ENCODE peak calls at places on chromosomes 7 and 10, in four cellular contexts. B is HepG2, F is GM12878, U is SK-N-SH. Q is an unnamed sample.

GRCh38 chr10:103660364-103661197 is 167.1 kb downstream of the NEURL1 start:
- DNase-seq in F (no peak), B (peak), U (no peak), Q (no peak)

GRCh38 chr7:17849504-17849903 is 90.8 kb downstream of the SNX13 start:
- DNase-seq in F (no peak), U (no peak), B (peak), Q (no peak)

GRCh38 chr10:72309290-72310240 is 35.8 kb downstream of the DDIT4 start:
- DNase-seq in B (no peak), U (no peak), F (no peak), Q (no peak)

GRCh38 chr7:128827248-128827958 is 2.8 kb upstream of the FLNC start:
- DNase-seq in B (no peak), F (no peak), U (peak), Q (peak)

GRCh38 chr7:54722502-54722901 is 36.5 kb downstream of the SEC61G start:
- DNase-seq in F (no peak), B (no peak), U (no peak), Q (no peak)

GRCh38 chr7:44309271-44310091 is 15.9 kb downstream of the CAMK2B start:
- DNase-seq in U (peak), B (peak), F (no peak), Q (peak)

GRCh38 chr10:119542990-119543813 is 683 bp upstream of the RGS10 start:
- DNase-seq in U (peak), B (peak), F (no peak), Q (peak)

GRCh38 chr7:69782917-69783684 is 184.8 kb downstream of the AUTS2 start:
- DNase-seq in B (no peak), U (no peak), F (no peak), Q (no peak)

GRCh38 chr7:90178592-90179279 is 24.5 kb downstream of the STEAP1 start:
- DNase-seq in F (peak), B (peak), U (no peak), Q (no peak)

GRCh38 chr10:63866747-63867140 is 345.5 kb downstream of the REEP3 start:
- DNase-seq in B (peak), U (peak), F (no peak), Q (no peak)

GRCh38 chr10:80416401-80417098 is 8.2 kb downstream of the PRXL2A start:
- DNase-seq in U (no peak), F (no peak), B (no peak), Q (no peak)

GRCh38 chr7:111312966-111313365 is 222.0 kb downstream of the LRRN3 start:
- DNase-seq in F (no peak), U (no peak), B (peak), Q (no peak)

GRCh38 chr7:14398531-14398930 is 409.1 kb upstream of the ETV1 start:
- DNase-seq in U (no peak), B (no peak), F (no peak), Q (no peak)

GRCh38 chr10:107865691-107866090 is 701.2 kb upstream of the SORCS1 start:
- DNase-seq in B (no peak), U (no peak), F (no peak), Q (no peak)

GRCh38 chr7:140517546-140518369 is 38.5 kb upstream of the MKRN1 start:
- DNase-seq in B (peak), U (peak), F (peak), Q (peak)

DNA sequence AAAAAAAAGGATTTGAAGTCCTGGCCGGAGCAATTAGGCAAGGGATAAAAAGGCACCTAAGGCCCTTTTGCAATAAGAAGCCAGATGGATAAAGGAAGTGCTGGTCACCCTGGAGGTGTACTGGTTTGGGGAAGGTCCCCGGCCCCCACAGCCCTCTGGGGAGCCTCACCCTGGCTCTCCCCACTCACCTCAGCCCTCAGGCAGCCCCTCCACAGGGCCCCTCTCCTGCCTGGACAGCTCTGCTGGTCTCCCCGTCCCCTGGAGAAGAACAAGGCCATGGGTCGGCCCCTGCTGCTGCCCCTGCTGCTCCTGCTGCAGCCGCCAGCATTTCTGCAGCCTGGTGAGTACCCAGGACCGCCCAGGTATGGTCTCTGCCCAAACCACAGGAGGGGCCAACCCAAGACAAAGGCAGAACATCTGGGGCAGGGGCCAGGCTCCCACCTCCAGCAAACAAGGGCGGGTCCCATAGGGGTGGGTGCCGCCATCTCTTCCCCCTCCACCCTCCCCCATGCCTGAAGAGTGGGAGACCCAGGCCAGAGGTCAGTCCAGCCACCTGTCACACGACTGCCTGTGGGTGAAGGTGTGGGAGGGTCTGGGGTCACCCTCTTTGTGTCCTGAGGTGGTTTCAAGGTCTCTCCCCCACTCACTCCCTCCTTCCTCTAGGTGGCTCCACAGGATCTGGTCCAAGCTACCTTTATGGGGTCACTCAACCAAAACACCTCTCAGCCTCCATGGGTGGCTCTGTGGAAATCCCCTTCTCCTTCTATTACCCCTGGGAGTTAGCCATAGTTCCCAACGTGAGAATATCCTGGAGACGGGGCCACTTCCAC is at the start of gene PILRB:
- DNase-seq in U (no peak), F (no peak), B (no peak), Q (peak)
- TF ChIP-seq NFIC in U (no peak), F (no peak), B (no peak), Q (no peak)

GRCh38 chr10:62617702-62618451 is 186.6 kb upstream of the ADO start:
- DNase-seq in B (no peak), U (no peak), F (no peak), Q (no peak)

GRCh38 chr10:62618576-62619408 is 185.7 kb upstream of the ADO start:
- DNase-seq in F (no peak), U (no peak), B (no peak), Q (no peak)

GRCh38 chr10:62619409-62619730 is 185.2 kb upstream of the ADO start:
- DNase-seq in F (no peak), B (no peak), U (no peak), Q (no peak)

GRCh38 chr10:62614389-62615157 is 189.9 kb upstream of the ADO start:
- DNase-seq in U (no peak), B (no peak), F (peak), Q (no peak)

GRCh38 chr10:62616885-62617635 is 187.5 kb upstream of the ADO start:
- DNase-seq in B (no peak), F (no peak), U (no peak), Q (no peak)
- TF ChIP-seq GABPA in B (no peak), F (no peak), U (no peak), Q (no peak)

DNA sequence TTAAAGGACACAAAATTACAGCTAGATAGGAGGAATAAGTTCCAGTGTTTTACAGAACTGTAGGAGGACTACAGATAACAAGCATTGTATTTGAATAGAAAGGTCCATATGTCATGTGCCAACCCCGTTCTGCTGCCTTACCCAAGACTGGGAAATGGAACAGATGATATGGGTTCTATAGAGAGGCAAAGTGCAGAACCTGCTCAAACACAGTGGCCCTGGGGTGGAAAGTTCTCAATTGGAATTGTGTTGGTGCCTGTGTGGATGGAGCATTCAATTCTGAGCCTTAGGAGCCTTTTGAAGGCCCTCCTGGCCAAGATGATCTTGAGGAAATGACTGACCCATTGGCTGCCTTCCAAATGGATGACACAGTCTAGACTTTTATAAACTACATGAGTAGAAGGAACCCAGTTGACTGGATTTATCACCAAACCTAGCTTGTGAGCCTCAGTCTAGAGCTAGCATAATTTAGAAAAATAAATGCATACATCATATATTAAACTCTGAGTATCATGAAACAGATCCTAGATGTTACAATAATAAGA is 4.1 kb upstream of the PRSS1 start:
- DNase-seq in B (no peak), U (no peak), F (no peak), Q (no peak)
- TF ChIP-seq RAD21 in B (no peak), U (no peak), F (no peak), Q (no peak)

GRCh38 chr10:102245101-102245931 is at the start of gene GBF1:
- DNase-seq in F (peak), U (peak), B (peak), Q (peak)
- TF ChIP-seq NFIC in F (no peak), U (no peak), B (no peak), Q (no peak)

Q was measured in K562.